ENCODE peak calls at places on chromosome 17, in six cellular contexts. Q is fibroblast of lung; V is uterus; F is ascending aorta; B is CD8-positive, alpha-beta memory T cell; O is GM12878. Z is an unnamed sample. For H3K9me3, the result is how much of the 10 kb centered on the place peaks cover.

GRCh38 chr17:15038656-15039055 is 226.5 kb downstream of the PMP22 start:
- DNase-seq in F (no peak), V (no peak), B (no peak), Q (peak), O (no peak), Z (no peak)

GRCh38 chr17:63476857-63477470 is at the start of gene ACE:
- DNase-seq in B (peak), F (no peak), O (no peak), V (no peak), Q (no peak), Z (no peak)

GRCh38 chr17:44438634-44439033 is 49.2 kb upstream of the ITGA2B start:
- DNase-seq in Q (no peak), V (no peak), B (no peak), F (no peak), O (no peak), Z (no peak)

GRCh38 chr17:57966246-57966645 is 11.0 kb upstream of the CUEDC1 start:
- DNase-seq in Q (no peak), B (no peak), F (no peak), V (no peak), O (no peak), Z (no peak)

GRCh38 chr17:47966079-47966519 is 4.8 kb upstream of the CDK5RAP3 start:
- DNase-seq in F (no peak), Q (no peak), B (no peak), V (peak), O (no peak), Z (no peak)

GRCh38 chr17:73187203-73187769 is 5.6 kb upstream of the COG1 start:
- DNase-seq in B (no peak), F (no peak), Q (no peak), O (no peak), V (no peak), Z (no peak)

GRCh38 chr17:51745993-51746392 is 412.5 kb downstream of the CA10 start:
- DNase-seq in F (no peak), V (no peak), Q (no peak), O (no peak), B (no peak), Z (no peak)

GRCh38 chr17:1724351-1724868 is at the start of gene WDR81:
- DNase-seq in Q (peak), B (peak), F (peak), O (no peak), V (peak), Z (peak)

GRCh38 chr17:7313028-7313889 is 1.9 kb downstream of the GPS2 start:
- DNase-seq in B (no peak), V (no peak), O (no peak), Q (no peak), F (no peak), Z (no peak)

GRCh38 chr17:29593546-29594440 is 861 bp downstream of the ANKRD13B start:
- DNase-seq in Q (peak), O (no peak), F (no peak), V (peak), B (no peak), Z (no peak)

GRCh38 chr17:17445296-17445924 is 31.4 kb upstream of the MED9 start:
- DNase-seq in B (no peak), V (no peak), O (no peak), F (no peak), Q (no peak), Z (no peak)

GRCh38 chr17:3986270-3986938 is 22.2 kb upstream of the ATP2A3 start:
- DNase-seq in Q (no peak), V (no peak), O (no peak), F (no peak), B (no peak), Z (no peak)

GRCh38 chr17:63311416-63311937 is 134.6 kb downstream of the CYB561 start:
- DNase-seq in B (no peak), O (no peak), F (no peak), Q (no peak), V (no peak), Z (no peak)

GRCh38 chr17:38885728-38886642 is 16.1 kb downstream of the LASP1 start:
- DNase-seq in V (peak), F (no peak), Q (peak), O (no peak), B (no peak), Z (no peak)

GRCh38 chr17:31561469-31562412 is 170.3 kb downstream of the RAB11FIP4 start:
- DNase-seq in V (peak), B (no peak), F (no peak), O (no peak), Q (peak), Z (no peak)

GRCh38 chr17:62720126-62720850 is 87.8 kb downstream of the MARCHF10 start:
- DNase-seq in V (no peak), F (no peak), O (peak), B (no peak), Q (no peak), Z (no peak)

GRCh38 chr17:63477471-63478440 is 895 bp downstream of the ACE start:
- DNase-seq in V (no peak), O (no peak), Q (no peak), F (no peak), B (no peak), Z (no peak)

GRCh38 chr17:80893604-80894438 is 97.8 kb upstream of the CHMP6 start:
- DNase-seq in F (no peak), B (no peak), V (no peak), Q (no peak), O (no peak), Z (no peak)

DNA sequence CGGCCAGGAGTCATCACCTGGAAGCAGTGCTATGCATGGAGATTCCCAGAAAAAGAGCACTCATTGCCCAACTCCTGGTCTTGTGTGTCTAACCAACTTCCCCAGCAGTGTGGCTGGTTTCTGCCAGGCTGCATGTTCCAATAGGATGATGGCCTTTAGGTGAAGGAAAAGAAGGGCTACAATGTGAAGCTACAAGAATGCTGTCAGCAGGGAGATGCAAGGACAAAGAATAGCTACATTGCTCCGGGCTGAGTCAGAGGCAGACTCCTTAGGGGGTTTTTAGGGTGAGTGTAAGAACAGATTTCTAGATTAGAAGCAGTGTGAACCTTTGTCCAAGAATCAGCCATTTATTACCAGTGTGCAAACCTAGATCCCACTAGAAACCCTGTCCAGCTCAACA is 63.0 kb upstream of the DNAH9 start:
- DNase-seq in B (no peak), V (no peak), Q (no peak), O (no peak), F (no peak), Z (no peak)
- H3K9me3 ChIP-seq in B (under half), V (under half), Q (under half), O (under half), F (under half), Z (under half)

GRCh38 chr17:69871318-69871717 is 203.7 kb upstream of the KCNJ16 start:
- DNase-seq in Q (no peak), F (no peak), B (no peak), O (no peak), V (no peak), Z (no peak)
- H3K9me3 ChIP-seq in Q (under half), F (under half), B (under half), O (under half), V (under half), Z (under half)

DNA sequence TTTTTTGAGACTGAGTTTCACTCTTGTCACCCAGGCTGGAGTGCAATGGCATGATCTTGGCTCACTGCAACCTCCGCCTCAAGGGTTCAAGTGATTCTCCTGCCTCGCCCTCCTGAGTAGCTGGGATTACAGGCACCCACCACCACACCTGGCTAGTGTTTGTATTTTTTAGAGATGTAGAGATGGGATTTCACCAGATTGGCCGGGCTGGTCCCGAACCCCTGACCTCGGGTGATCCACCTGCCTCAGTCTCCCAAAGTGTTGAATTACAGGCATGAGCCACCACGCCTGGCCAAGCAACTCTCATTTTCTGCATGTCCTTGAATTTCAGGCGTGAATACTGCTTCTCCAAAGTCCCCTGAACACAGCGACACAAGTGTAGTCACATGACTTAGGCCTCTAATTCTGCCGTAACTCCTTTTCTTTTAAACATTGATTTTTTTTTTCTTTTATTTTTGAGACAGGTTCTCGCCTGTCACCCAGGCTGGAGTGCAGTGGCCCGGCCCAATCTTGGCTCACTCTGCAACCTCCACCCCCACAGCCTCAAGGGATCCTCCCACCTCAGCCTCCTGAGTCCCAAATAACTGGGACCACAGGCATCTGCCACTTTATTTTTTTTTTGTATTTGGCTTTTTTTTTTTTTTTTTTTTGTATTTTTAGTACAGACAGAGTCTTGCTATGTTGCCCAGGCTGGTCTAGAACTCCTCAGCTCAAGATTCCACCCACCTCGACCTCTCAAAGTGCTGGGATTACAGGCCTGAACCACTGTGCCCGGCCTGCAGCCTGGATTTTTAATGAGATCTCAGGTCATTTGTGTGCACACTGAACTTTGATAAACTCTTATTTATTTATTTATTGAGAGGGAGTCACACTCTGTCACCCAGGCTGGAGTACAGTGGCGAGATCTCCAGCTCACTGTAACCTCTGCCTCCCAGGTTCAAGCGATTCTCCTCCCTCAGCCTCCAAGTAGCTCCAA is 124.6 kb downstream of the KCNJ18 start:
- DNase-seq in B (no peak), O (no peak), Q (no peak), V (no peak), F (no peak), Z (no peak)
- H3K9me3 ChIP-seq in B (under half), O (under half), Q (under half), V (under half), F (under half), Z (under half)

DNA sequence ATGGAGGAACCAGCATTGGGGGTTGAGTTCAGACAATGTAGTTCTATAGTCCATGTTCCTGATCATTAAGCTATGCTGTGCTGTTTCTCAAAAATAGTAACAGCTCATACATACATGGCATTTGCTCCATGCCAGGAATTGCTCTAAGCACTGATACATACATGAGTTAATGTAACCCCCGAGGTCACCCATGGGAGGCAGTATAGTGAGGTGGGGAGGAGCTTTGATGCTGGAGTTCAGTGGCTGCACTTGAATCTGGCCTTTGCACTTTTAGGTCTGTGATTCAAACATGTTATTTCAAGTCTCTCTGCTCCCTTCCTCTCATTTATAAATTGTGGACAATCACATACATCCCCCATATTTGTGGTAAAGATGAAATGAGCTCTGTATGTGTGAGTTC is 223.1 kb upstream of the WSB1 start:
- DNase-seq in F (no peak), V (no peak), O (no peak), B (no peak), Q (no peak), Z (no peak)
- H3K9me3 ChIP-seq in F (under half), V (under half), O (under half), B (under half), Q (under half), Z (under half)

Z was measured in esophagus squamous epithelium.